ENCODE peak calls at places on chromosomes 16 and 17, in four cellular contexts. One of them, this sample, is unnamed.

GRCh38 chr16:87074635-87075318 is 242.4 kb downstream of the C16orf95 start:
- DNase-seq in WTC11: no peak
- DNase-seq in HepG2: no peak
- DNase-seq in K562: no peak
- DNase-seq in this sample: peak

GRCh38 chr16:70676571-70677498 is 9.0 kb downstream of the MTSS2 start:
- DNase-seq in WTC11: no peak
- DNase-seq in HepG2: no peak
- DNase-seq in K562: no peak
- DNase-seq in this sample: no peak

GRCh38 chr17:76511562-76512365 is 10.5 kb upstream of the RHBDF2 start:
- DNase-seq in WTC11: no peak
- DNase-seq in HepG2: no peak
- DNase-seq in K562: no peak
- DNase-seq in this sample: no peak

GRCh38 chr17:80477647-80478478 is 1.5 kb upstream of the NPTX1 start:
- DNase-seq in WTC11: peak
- DNase-seq in HepG2: no peak
- DNase-seq in K562: peak
- DNase-seq in this sample: no peak

GRCh38 chr16:27824786-27825185 is 238.7 kb downstream of the GSG1L start:
- DNase-seq in WTC11: no peak
- DNase-seq in HepG2: no peak
- DNase-seq in K562: no peak
- DNase-seq in this sample: no peak

GRCh38 chr16:13779676-13780075 is 140.3 kb upstream of the ERCC4 start:
- DNase-seq in WTC11: no peak
- DNase-seq in HepG2: no peak
- DNase-seq in K562: peak
- DNase-seq in this sample: no peak

GRCh38 chr16:22007509-22008214 is at the start of gene MOSMO:
- DNase-seq in WTC11: peak
- DNase-seq in HepG2: peak
- DNase-seq in K562: peak
- DNase-seq in this sample: no peak

GRCh38 chr16:89168381-89169189 is 3.0 kb upstream of the CDH15 start:
- DNase-seq in WTC11: no peak
- DNase-seq in HepG2: no peak
- DNase-seq in K562: no peak
- DNase-seq in this sample: no peak

GRCh38 chr16:8773537-8773936 is 23.9 kb downstream of the TMEM186 start:
- DNase-seq in WTC11: no peak
- DNase-seq in HepG2: no peak
- DNase-seq in K562: no peak
- DNase-seq in this sample: no peak

GRCh38 chr17:72661945-72662826 is 430.3 kb downstream of the SLC39A11 start:
- DNase-seq in WTC11: no peak
- DNase-seq in HepG2: peak
- DNase-seq in K562: no peak
- DNase-seq in this sample: no peak

GRCh38 chr17:17546399-17547185 is 44.9 kb downstream of the PEMT start:
- DNase-seq in WTC11: no peak
- DNase-seq in HepG2: no peak
- DNase-seq in K562: no peak
- DNase-seq in this sample: no peak

GRCh38 chr16:71540-72341 is 690 bp downstream of the RHBDF1 start:
- DNase-seq in WTC11: peak
- DNase-seq in HepG2: peak
- DNase-seq in K562: peak
- DNase-seq in this sample: no peak

GRCh38 chr16:56328276-56329022 is 96.9 kb downstream of the AMFR start:
- DNase-seq in WTC11: no peak
- DNase-seq in HepG2: no peak
- DNase-seq in K562: no peak
- DNase-seq in this sample: no peak

GRCh38 chr16:52976539-52977167 is 76.0 kb downstream of the CHD9NB start:
- DNase-seq in WTC11: no peak
- DNase-seq in HepG2: peak
- DNase-seq in K562: no peak
- DNase-seq in this sample: no peak

GRCh38 chr17:10022416-10022815 is 117.3 kb upstream of the RCVRN start:
- DNase-seq in WTC11: no peak
- DNase-seq in HepG2: no peak
- DNase-seq in K562: no peak
- DNase-seq in this sample: no peak

GRCh38 chr16:2841606-2842339 is 11.7 kb downstream of the ZG16B start:
- DNase-seq in WTC11: no peak
- DNase-seq in HepG2: no peak
- DNase-seq in K562: no peak
- DNase-seq in this sample: no peak

GRCh38 chr17:79581306-79581932 is 29.4 kb downstream of the RBFOX3 start:
- DNase-seq in WTC11: no peak
- DNase-seq in HepG2: no peak
- DNase-seq in K562: no peak
- DNase-seq in this sample: no peak

GRCh38 chr17:80901319-80901718 is 90.3 kb upstream of the CHMP6 start:
- DNase-seq in WTC11: no peak
- DNase-seq in HepG2: no peak
- DNase-seq in K562: no peak
- DNase-seq in this sample: peak

GRCh38 chr17:78484300-78485159 is 92.7 kb downstream of the DNAH17 start:
- DNase-seq in WTC11: peak
- DNase-seq in HepG2: no peak
- DNase-seq in K562: peak
- DNase-seq in this sample: no peak

GRCh38 chr16:16992986-16993783 is 477.6 kb downstream of the XYLT1 start:
- DNase-seq in WTC11: no peak
- DNase-seq in HepG2: no peak
- DNase-seq in K562: no peak
- DNase-seq in this sample: peak

GRCh38 chr17:72516772-72517399 is 396.1 kb downstream of the SOX9 start:
- DNase-seq in WTC11: no peak
- DNase-seq in HepG2: peak
- DNase-seq in K562: no peak
- DNase-seq in this sample: no peak

GRCh38 chr17:72651988-72652387 is 440.5 kb downstream of the SLC39A11 start:
- DNase-seq in WTC11: no peak
- DNase-seq in HepG2: peak
- DNase-seq in K562: no peak
- DNase-seq in this sample: no peak

GRCh38 chr16:26394409-26394808 is 672.3 kb upstream of the C16orf82 start:
- DNase-seq in WTC11: no peak
- DNase-seq in HepG2: no peak
- DNase-seq in K562: no peak
- DNase-seq in this sample: no peak

GRCh38 chr17:34703533-34703932 is 124.2 kb downstream of the TMEM132E start:
- DNase-seq in WTC11: peak
- DNase-seq in HepG2: peak
- DNase-seq in K562: peak
- DNase-seq in this sample: no peak

GRCh38 chr16:78844028-78844427 is 744.6 kb downstream of the WWOX start:
- DNase-seq in WTC11: no peak
- DNase-seq in HepG2: no peak
- DNase-seq in K562: no peak
- DNase-seq in this sample: no peak

GRCh38 chr17:8911205-8911604 is 43.7 kb upstream of the PIK3R6 start:
- DNase-seq in WTC11: no peak
- DNase-seq in HepG2: no peak
- DNase-seq in K562: no peak
- DNase-seq in this sample: no peak

GRCh38 chr16:18933501-18933900 is 7.3 kb upstream of the SMG1 start:
- DNase-seq in WTC11: no peak
- DNase-seq in HepG2: no peak
- DNase-seq in K562: no peak
- DNase-seq in this sample: no peak

GRCh38 chr17:79831367-79832210 is 7.7 kb downstream of the CBX4 start:
- DNase-seq in WTC11: peak
- DNase-seq in HepG2: peak
- DNase-seq in K562: peak
- DNase-seq in this sample: no peak

DNA sequence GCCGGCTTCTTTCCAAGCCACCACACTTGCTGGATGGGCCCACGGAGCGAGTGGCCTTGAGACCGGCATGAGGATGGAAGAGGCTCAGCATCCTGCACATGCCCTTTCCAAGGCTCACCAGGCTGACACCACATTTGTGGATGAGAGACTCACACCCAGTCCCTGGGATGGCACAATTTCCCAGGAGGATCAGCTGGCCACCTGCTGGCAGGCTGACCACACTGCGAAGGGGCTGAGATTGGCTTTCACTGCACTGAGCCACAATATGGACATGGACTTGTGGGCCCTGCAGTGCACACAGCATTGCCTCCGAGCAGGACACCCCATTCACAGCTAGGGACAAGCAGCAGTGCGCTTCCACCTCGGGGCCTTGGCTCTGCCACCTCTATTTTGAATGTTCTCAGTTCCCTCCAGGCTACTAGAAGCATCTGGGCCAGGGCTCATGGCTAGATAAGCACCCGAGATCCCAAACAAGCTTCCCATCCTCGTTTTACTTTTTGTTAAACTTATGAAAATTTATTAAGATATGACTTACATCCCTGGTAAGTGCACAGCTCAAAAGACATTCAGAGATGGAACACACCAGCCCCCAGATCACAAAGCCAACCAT is 25.3 kb upstream of the KSR1 start:
- DNase-seq in WTC11: peak
- DNase-seq in HepG2: peak
- DNase-seq in K562: peak
- DNase-seq in this sample: no peak
- TF ChIP-seq ETV6 in WTC11: no peak
- TF ChIP-seq ETV6 in HepG2: no peak
- TF ChIP-seq ETV6 in K562: no peak
- TF ChIP-seq ETV6 in this sample: no peak

DNA sequence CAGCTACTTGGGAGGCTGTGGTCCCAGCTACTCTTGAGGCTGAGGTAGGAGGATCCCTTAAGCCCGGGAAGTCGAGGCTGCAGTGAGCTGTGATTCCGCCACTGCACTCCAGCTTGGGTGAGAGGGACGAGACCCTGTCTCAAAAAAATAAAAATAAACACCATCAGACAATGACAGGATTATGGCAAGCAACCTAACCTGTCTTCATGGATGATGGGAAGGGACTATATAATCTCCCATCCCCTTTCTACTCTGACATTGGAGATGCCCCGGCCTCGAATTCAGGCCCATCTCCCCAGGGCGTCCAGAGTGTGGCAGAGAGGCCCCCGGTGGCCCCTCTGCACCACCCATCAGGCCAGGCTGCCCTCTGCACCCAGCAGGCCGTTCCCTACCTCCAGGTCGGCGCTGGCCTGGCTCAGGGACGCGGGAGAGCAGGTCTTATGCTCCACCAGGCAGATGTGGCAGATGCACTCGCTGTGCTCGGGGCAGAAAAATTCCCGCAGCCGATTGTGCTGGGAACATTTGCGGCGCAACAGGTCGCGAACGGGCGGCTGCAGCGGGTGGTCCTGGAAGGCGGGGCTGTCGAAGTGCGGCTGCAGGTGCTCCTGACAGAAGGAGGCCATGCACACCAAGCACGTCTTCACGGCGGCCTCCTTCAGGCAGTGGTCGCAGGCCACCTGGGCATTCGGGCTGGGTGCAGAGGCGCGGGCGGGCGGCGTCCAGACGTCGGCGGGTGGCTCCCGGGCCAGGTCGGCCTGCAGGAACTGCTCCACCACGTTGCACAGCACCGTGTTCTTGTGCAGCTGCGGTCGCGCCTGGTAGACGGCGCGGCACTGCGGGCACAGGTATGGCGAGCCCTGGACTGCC is 616 bp downstream of the TRIM25 start:
- DNase-seq in WTC11: peak
- DNase-seq in HepG2: no peak
- DNase-seq in K562: peak
- DNase-seq in this sample: no peak
- TF ChIP-seq ETV6 in WTC11: peak
- TF ChIP-seq ETV6 in HepG2: peak
- TF ChIP-seq ETV6 in K562: no peak
- TF ChIP-seq ETV6 in this sample: no peak

DNA sequence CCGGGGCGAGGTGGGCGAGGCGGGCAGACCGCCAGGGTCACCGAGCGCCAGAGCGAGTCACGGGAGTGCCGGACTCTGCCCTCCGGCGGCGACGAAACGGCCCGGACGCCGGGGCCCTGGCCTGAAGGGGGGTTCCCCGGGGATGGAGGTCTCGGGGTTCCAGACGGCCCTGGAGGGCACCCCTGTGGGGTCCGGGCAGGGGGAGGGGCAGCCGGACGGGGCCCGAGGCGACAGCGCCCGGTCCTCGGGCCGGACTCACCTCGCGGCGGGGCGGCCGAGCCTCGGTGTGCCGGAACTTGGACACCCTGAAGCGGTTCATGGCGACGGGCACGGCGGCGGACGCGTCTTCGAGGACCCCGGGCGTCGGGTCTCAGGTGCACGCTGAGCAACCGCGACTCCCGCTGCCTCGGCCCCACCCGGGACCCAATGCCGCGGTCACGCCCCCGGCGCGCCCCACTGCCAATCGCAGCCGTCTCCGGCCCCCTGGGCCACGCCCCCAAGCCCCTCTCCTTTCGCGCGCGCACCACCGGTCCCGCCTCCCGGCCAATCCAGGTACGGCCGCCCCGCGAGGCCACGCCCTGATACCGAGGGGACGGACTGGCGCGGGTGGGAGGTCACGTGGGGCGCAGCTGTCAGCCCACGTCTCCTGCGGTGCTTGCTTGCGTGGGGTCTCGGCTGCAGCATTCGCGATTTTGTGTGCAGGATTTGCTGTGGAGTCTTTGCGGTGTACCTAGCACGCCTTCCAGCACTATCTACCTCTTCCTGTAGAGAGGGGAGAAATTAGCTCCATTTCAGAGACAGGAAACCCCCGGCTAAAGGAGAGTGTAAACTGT is at the start of gene CORO7:
- DNase-seq in WTC11: peak
- DNase-seq in HepG2: peak
- DNase-seq in K562: peak
- DNase-seq in this sample: peak
- TF ChIP-seq ETV6 in WTC11: no peak
- TF ChIP-seq ETV6 in HepG2: no peak
- TF ChIP-seq ETV6 in K562: no peak
- TF ChIP-seq ETV6 in this sample: no peak

DNA sequence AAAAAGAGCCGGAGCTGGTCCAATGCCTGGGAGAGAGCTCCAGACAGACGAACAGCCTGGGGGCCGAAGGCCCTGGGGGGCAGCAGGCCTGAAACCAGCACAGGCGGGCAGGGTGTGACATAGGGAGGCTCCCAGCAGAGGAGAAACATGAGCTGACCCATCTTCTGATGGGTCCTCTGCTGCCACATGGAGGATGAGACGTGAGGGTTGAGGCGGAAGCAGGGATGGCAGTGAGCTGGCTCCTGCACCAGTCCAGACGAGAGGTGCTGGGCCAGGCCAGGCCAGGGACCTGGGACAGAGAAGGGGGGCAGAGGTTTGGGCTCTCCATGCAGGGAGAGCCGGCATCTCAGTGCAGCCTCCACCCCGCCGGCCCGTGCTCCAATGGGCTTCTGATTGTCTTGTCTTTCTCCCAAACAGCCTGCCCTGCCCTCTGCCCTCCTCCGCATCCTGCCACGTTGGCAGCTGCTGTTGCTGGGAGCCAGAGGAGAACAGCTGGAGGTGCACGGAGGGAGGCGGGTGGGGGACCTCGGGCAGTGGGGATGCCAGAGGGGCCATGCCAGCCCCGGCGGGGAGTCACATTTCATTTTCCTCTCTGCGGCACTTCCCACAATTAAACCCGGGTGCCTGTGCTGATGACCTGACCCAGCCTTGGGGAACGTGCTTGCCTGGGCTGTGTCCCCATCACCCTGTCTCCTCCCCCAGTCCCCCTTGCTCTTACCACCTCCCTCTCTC is 139.0 kb upstream of the GSE1 start:
- DNase-seq in WTC11: no peak
- DNase-seq in HepG2: no peak
- DNase-seq in K562: peak
- DNase-seq in this sample: no peak
- TF ChIP-seq ETV6 in WTC11: no peak
- TF ChIP-seq ETV6 in HepG2: no peak
- TF ChIP-seq ETV6 in K562: no peak
- TF ChIP-seq ETV6 in this sample: no peak